ENCODE peak calls at places on chromosomes 12 and 14, in ten cellular contexts. X, D, R, S, L, C, H, G, T and Z are unnamed samples.

GRCh38 chr12:122981587-122982493 is 1.4 kb downstream of the ARL6IP4 start:
- DNase-seq in D (peak), T (peak), G (no peak), C (no peak), R (no peak), X (no peak), S (no peak), H (no peak), L (no peak), Z (no peak)

GRCh38 chr12:112978163-112979081 is at the start of gene OAS2:
- DNase-seq in T (peak), D (peak), S (peak), R (peak), X (no peak), C (peak), H (no peak), L (peak), G (no peak), Z (peak)

GRCh38 chr12:117188961-117189724 is 1.1 kb downstream of the FBXO21 start:
- DNase-seq in D (no peak), L (peak), R (no peak), T (peak), S (no peak), H (peak), C (peak), X (peak), G (peak), Z (no peak)

GRCh38 chr12:104280703-104281458 is 22.7 kb upstream of the EID3 start:
- DNase-seq in G (no peak), C (peak), L (peak), D (no peak), R (no peak), T (peak), S (no peak), H (no peak), X (peak), Z (no peak)

GRCh38 chr12:85641796-85642195 is 194.4 kb downstream of the RASSF9 start:
- DNase-seq in C (no peak), S (no peak), R (no peak), G (no peak), T (peak), X (no peak), D (no peak), H (no peak), L (peak), Z (no peak)

GRCh38 chr12:71721781-71722511 is 32.7 kb upstream of the RAB21 start:
- DNase-seq in T (no peak), D (no peak), S (no peak), G (no peak), R (no peak), C (no peak), L (no peak), H (no peak), X (no peak), Z (no peak)

GRCh38 chr14:96198430-96199133 is 6.1 kb upstream of the BDKRB2 start:
- DNase-seq in T (no peak), H (no peak), R (no peak), G (no peak), X (no peak), C (peak), S (no peak), L (no peak), D (no peak), Z (no peak)

GRCh38 chr12:45583011-45583657 is 146.4 kb upstream of the ARID2 start:
- DNase-seq in X (no peak), T (peak), R (no peak), L (peak), S (no peak), C (no peak), D (no peak), H (no peak), G (no peak), Z (no peak)

GRCh38 chr12:56631790-56632700 is 1.9 kb upstream of the BAZ2A start:
- DNase-seq in R (peak), D (peak), C (peak), S (peak), T (peak), H (peak), L (peak), X (peak), G (no peak), Z (no peak)

GRCh38 chr12:74148849-74149248 is 388.8 kb upstream of the ATXN7L3B start:
- DNase-seq in H (no peak), T (no peak), C (no peak), S (no peak), X (no peak), D (no peak), R (no peak), G (no peak), L (no peak), Z (no peak)

GRCh38 chr14:51792819-51793218 is 67.6 kb upstream of the GNG2 start:
- DNase-seq in D (no peak), G (no peak), L (peak), T (peak), S (no peak), H (no peak), R (no peak), C (no peak), X (no peak), Z (no peak)

GRCh38 chr12:50842637-50843493 is at the start of gene TMPRSS12:
- DNase-seq in X (no peak), R (peak), D (peak), G (no peak), H (no peak), S (no peak), T (no peak), C (peak), L (no peak), Z (no peak)

GRCh38 chr14:104585966-104586702 is 6.6 kb downstream of the C14orf180 start:
- DNase-seq in X (no peak), R (peak), L (no peak), S (no peak), D (no peak), H (no peak), G (no peak), T (no peak), C (no peak), Z (no peak)

GRCh38 chr14:80664576-80664975 is 277.0 kb downstream of the CEP128 start:
- DNase-seq in S (no peak), D (no peak), R (no peak), G (no peak), C (peak), H (no peak), T (peak), X (peak), L (peak), Z (no peak)

GRCh38 chr12:28340261-28340660 is 150.0 kb downstream of the CCDC91 start:
- DNase-seq in D (no peak), S (no peak), R (no peak), C (peak), G (no peak), H (no peak), X (no peak), L (peak), T (peak), Z (no peak)

GRCh38 chr12:128823216-128823915 is 392 bp downstream of the SLC15A4 start:
- DNase-seq in T (no peak), D (no peak), R (peak), C (no peak), G (no peak), L (no peak), S (no peak), X (no peak), H (no peak), Z (no peak)

GRCh38 chr12:45701296-45701695 is 28.2 kb upstream of the ARID2 start:
- DNase-seq in R (no peak), G (no peak), S (no peak), D (no peak), T (no peak), H (no peak), C (no peak), L (no peak), X (no peak), Z (no peak)

GRCh38 chr14:65336191-65336591 is 76.3 kb upstream of the FUT8 start:
- DNase-seq in D (no peak), H (no peak), R (no peak), G (no peak), X (no peak), L (peak), S (no peak), C (no peak), T (peak), Z (no peak)

GRCh38 chr12:59904874-59905521 is 309.2 kb downstream of the SLC16A7 start:
- DNase-seq in G (no peak), X (no peak), H (no peak), C (no peak), D (no peak), S (no peak), T (peak), R (no peak), L (peak), Z (no peak)

GRCh38 chr14:32185097-32185496 is 16.7 kb upstream of the RNU6-7 start:
- DNase-seq in C (no peak), L (no peak), D (no peak), T (no peak), H (no peak), G (no peak), X (no peak), S (no peak), R (no peak), Z (no peak)

GRCh38 chr12:116463366-116463765 is 95.8 kb upstream of the MAP1LC3B2 start:
- DNase-seq in C (no peak), D (no peak), R (no peak), X (no peak), S (no peak), G (no peak), H (no peak), T (no peak), L (no peak), Z (no peak)

GRCh38 chr12:17369556-17369955 is 720.4 kb downstream of the RERGL start:
- DNase-seq in T (no peak), R (no peak), X (no peak), C (no peak), H (no peak), D (no peak), S (no peak), L (no peak), G (no peak), Z (no peak)

DNA sequence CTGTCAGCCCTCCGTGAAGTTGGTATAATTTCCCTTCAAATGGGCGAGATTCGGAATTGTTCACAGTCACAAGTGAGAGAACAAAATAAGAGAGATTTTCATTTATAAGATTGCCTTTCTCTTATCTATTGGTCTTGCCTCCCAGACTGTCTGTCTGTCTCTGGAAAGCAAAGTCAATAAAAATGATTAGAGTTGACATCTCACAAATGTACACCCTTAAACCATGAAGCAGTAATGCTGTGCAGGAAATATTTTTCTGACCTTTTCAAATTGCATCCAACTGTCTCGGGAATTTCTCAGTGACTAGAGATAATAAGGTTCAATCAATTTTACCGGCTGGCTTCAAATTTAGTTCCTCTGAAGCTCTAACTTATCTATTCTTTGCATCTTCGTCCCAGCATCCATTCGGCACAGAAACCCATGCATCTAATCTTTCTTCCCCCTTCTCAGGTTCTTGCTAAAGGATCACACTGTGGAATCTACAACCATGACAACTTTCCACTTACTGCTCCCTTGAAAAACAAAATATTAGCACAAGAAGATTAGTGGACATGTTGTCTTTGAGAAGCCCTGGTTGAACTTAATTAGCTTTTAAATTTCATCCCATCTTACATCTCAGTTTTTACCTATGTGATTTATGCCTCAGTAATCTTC is 93.1 kb downstream of the RMST start:
- DNase-seq in H (no peak), T (no peak), X (no peak), G (no peak), L (no peak), D (no peak), S (no peak), C (no peak), R (no peak), Z (no peak)
- H3K27ac ChIP-seq in H (no peak), T (no peak), X (no peak), G (no peak), L (no peak), D (peak), S (no peak), C (peak), R (peak), Z (no peak)

GRCh38 chr14:45135659-45136314 is at the start of gene FANCM:
- DNase-seq in X (peak), D (peak), H (peak), R (peak), S (peak), C (peak), T (peak), L (peak), G (peak), Z (peak)
- H3K27ac ChIP-seq in X (peak), D (peak), H (peak), R (peak), S (peak), C (peak), T (peak), L (peak), G (peak), Z (peak)

DNA sequence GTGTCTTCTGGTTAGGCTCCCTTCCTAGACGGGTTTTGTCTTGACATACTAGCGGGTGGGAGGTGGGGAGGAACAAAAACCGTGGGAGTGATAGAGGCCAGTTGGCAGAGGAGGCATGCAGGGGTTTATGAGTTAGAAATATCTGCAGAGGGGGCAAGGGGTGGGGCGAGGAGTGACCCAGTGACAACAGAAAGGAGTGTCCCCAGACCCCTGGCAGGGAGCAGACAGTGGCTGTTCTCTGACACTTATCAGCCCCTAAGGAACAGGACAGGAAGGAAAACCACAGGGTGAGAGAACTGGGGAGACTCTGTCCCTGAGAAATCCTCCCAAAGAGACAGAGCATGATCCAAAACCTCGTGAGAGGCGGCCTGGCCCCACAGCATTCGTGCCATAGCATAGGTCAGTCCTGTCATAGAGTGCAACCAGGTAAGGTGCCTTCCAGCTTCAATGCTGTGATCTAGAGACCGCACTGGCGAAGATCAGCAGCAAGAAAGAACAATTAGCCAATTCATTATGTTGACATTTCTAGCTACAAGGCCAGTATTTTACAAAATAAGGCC is 141.4 kb downstream of the CRADD start:
- DNase-seq in G (no peak), R (peak), D (no peak), X (no peak), H (no peak), L (no peak), T (no peak), C (no peak), S (peak), Z (no peak)
- H3K27ac ChIP-seq in G (no peak), R (peak), D (peak), X (no peak), H (peak), L (peak), T (peak), C (no peak), S (peak), Z (peak)

GRCh38 chr12:124721501-124722154 is 142.0 kb downstream of the SCARB1 start:
- DNase-seq in G (no peak), R (no peak), D (no peak), H (no peak), S (no peak), T (peak), C (no peak), L (peak), X (no peak), Z (no peak)
- H3K27ac ChIP-seq in G (no peak), R (no peak), D (no peak), H (no peak), S (peak), T (no peak), C (peak), L (no peak), X (peak), Z (no peak)

DNA sequence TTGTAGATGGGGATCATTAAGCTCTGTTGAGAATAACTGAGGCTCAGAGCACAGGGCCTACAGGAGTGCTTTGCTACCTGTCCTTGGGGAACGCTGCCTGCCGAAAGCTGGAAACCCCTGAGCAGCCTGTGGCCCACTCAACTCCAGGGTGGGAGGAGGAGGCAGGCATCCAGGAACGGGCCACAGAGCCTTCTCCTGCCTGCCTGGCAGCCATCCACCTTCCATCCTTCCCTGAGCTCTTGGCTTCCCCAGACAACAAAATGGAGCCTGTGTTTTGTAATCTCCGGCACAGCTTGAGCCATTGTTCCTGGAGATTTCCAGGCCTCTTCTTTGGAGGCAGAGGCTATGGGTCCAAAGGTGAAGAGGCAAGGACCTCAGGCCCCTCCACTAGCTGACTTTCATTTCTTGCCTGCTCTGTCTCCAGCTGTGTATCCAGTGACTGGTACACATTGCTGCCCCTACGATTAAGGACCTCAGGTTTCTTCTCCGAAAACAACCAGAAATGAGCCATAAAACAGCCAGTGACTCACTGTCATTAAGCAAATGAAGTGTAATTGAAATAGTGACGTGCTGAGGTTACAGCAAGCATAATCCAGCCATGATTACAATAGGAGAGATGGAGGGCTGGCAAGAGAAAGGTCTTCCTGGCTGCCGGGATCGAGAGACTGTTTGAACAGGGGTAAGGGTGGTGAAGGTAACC is 56.5 kb upstream of the KCNA5 start:
- DNase-seq in C (no peak), D (no peak), L (no peak), S (no peak), T (peak), H (no peak), X (no peak), R (no peak), G (no peak), Z (no peak)
- H3K27ac ChIP-seq in C (no peak), D (no peak), L (no peak), S (no peak), T (no peak), H (peak), X (no peak), R (no peak), G (no peak), Z (no peak)

DNA sequence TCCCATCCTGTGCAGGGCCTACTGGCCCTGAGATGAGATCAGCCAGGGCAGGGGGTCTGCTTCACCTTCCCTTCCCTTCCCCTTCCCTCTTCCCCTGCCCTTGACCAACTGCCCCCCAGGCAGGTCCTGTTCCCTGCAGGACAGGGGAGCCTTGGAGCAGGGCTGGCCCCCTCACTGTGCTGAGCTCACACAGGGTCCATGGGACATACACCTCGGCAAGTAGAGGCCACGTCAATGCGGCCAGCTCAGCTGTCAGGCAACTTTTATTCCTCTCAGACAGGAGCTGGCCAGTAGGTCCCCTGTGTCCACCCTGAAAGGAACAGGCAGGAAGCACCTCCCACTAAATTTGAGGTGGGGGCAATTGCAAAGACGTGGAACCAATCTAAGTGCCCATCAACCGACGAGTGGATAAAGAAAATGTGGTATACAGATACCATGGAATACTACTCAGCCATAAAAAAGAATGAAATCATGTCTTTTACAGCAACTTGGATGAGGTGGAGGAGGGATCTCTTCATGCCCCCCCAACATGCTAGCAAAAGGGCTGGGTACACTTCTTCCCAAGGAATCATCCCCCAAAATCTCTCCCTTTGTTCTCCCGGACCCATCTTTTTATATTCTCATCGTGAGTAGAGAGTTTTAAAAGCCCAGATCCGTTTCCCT is 148.7 kb downstream of the BCL11B start:
- DNase-seq in L (no peak), H (no peak), T (no peak), R (no peak), C (no peak), D (no peak), S (no peak), G (no peak), X (no peak), Z (no peak)
- H3K27ac ChIP-seq in L (no peak), H (no peak), T (no peak), R (no peak), C (no peak), D (no peak), S (no peak), G (no peak), X (no peak), Z (no peak)

DNA sequence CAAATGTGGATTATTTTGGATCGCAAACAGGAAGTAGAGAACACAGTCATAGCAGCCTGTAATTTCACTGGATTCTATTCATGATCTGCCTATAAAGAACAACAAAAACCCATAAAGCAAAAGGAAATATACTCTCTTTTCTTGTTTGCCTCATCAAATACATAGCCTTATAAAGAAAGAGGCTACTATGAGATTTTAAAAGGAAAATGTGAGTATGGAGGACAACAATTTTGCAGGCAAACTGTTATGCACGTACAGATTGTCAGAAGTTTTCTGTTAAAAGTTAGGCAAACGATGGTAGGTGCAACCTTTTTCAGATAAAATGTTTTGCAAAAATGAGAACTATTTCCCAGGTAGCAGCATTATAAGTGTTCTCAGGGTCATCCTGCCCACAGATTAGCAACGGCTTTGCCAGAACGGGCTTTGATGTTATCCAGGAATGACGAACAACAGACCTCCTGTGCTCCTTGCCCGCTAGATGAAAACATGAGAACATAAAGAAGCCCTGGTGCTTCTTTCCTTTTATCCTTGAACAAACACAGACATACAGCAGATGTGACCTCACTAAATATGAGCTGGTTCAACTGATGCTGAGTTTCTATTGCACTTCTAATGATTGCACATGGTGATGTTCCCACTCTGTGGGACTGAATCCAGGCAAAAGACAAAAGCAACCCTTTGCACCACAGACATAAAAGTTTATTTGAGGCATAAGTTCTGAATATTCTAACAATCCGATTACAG is 88.1 kb downstream of the ITPR2 start:
- DNase-seq in T (peak), R (no peak), H (no peak), S (no peak), G (no peak), X (no peak), L (no peak), C (no peak), D (no peak), Z (no peak)
- H3K27ac ChIP-seq in T (no peak), R (no peak), H (no peak), S (peak), G (no peak), X (no peak), L (no peak), C (no peak), D (no peak), Z (no peak)